ENCODE peak calls at places on chromosomes 5 and 9, in six cellular contexts. P is stomach, E is tibial nerve, N is suprapubic skin, G is H1, C is A549. O is an unnamed sample.

GRCh38 chr9:2559212-2560152 is 62.1 kb upstream of the VLDLR start:
- DNase-seq in P (peak; percentile 63), E (peak; percentile 35), N (no peak), G (no peak), C (peak; percentile 28), O (peak; percentile 35)

GRCh38 chr5:146378981-146379380 is 40.3 kb downstream of the POU4F3 start:
- DNase-seq in P (no peak), E (no peak), N (no peak), G (peak; percentile 54), C (no peak), O (no peak)

GRCh38 chr9:114281421-114282103 is 41.3 kb upstream of the ORM1 start:
- DNase-seq in P (no peak), E (peak; percentile 27), N (peak; percentile 69), G (peak; percentile 40), C (no peak), O (no peak)

GRCh38 chr5:152593388-152593787 is 188.3 kb upstream of the NMUR2 start:
- DNase-seq in P (no peak), E (no peak), N (no peak), G (no peak), C (no peak), O (no peak)

GRCh38 chr9:132826576-132827365 is 51.3 kb downstream of the AK8 start:
- DNase-seq in P (no peak), E (no peak), N (no peak), G (no peak), C (no peak), O (peak; percentile 91)

GRCh38 chr9:121906074-121906520 is 187.0 kb downstream of the TTLL11 start:
- DNase-seq in P (no peak), E (no peak), N (no peak), G (no peak), C (no peak), O (no peak)

GRCh38 chr5:40606077-40606765 is 73.5 kb upstream of the PTGER4 start:
- DNase-seq in P (no peak), E (no peak), N (no peak), G (no peak), C (no peak), O (no peak)

GRCh38 chr5:54754420-54754819 is 231.0 kb downstream of the ESM1 start:
- DNase-seq in P (no peak), E (no peak), N (no peak), G (no peak), C (no peak), O (no peak)

GRCh38 chr5:15001512-15001911 is 129.9 kb upstream of the ANKH start:
- DNase-seq in P (no peak), E (no peak), N (no peak), G (no peak), C (no peak), O (no peak)

GRCh38 chr9:135499326-135500070 is 984 bp upstream of the MRPS2 start:
- DNase-seq in P (peak; percentile 96), E (peak; percentile 93), N (peak; percentile 98), G (peak; percentile 91), C (peak; percentile 82), O (peak; percentile 96)

GRCh38 chr5:125199968-125200841 is 453.8 kb upstream of the ZNF608 start:
- DNase-seq in P (peak; percentile 29), E (no peak), N (no peak), G (no peak), C (no peak), O (no peak)

GRCh38 chr9:35313911-35314310 is 152.1 kb downstream of the UNC13B start:
- DNase-seq in P (no peak), E (no peak), N (no peak), G (no peak), C (no peak), O (no peak)

GRCh38 chr5:42423285-42424152 is at the start of gene GHR:
- DNase-seq in P (peak; percentile 80), E (peak; percentile 79), N (peak; percentile 94), G (peak; percentile 83), C (peak; percentile 69), O (peak; percentile 78)

GRCh38 chr5:31029925-31030324 is 163.6 kb upstream of the CDH6 start:
- DNase-seq in P (no peak), E (no peak), N (no peak), G (peak; percentile 59), C (no peak), O (no peak)

GRCh38 chr5:10702040-10702629 is 58.9 kb downstream of the DAP start:
- DNase-seq in P (peak; percentile 43), E (no peak), N (no peak), G (no peak), C (no peak), O (peak; percentile 31)

DNA sequence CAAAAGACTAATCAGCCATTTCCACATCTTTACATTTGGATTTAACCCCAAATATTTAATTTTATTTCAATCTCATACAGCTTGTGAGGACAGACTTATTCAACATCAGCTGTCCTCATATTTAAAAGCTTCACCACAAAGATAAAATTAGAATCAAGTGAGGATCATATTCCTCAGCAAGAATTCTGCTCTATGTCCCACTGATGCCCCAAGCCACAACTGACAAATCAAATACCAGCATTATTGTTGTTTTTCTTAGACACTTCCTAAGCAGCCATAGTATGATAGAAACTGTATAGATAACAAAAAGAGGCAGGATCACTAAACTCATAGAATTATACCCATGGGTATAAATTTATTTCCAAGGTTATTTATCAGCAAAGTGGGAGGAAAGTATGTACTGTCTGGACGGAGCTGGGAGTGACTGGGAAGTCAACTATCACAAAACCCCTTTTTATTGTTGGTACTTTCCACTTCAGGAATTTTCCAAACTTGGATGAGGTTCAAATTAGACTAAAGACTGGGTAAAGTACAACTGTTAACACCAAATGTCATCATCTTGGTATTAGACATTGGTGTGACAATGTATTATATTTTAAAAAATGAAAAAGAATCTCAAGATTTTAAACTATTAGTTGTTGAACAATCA is 29.8 kb upstream of the MYOT start:
- DNase-seq in P (no peak), E (no peak), N (no peak), G (no peak), C (no peak), O (no peak)
- TF ChIP-seq EP300 in P (no peak), E (no peak), N (no peak), G (no peak), C (no peak), O (no peak)

GRCh38 chr9:97982191-97982718 is 886 bp upstream of the ANP32B start:
- DNase-seq in P (no peak), E (no peak), N (no peak), G (no peak), C (no peak), O (no peak)

GRCh38 chr9:97981828-97982164 is 1.3 kb upstream of the ANP32B start:
- DNase-seq in P (no peak), E (no peak), N (no peak), G (no peak), C (no peak), O (no peak)

GRCh38 chr9:97983524-97984187 is 515 bp downstream of the ANP32B start:
- DNase-seq in P (peak; percentile 59), E (peak; percentile 45), N (peak; percentile 82), G (peak; percentile 62), C (peak; percentile 46), O (peak; percentile 47)

GRCh38 chr9:97984188-97985057 is 1.3 kb downstream of the ANP32B start:
- DNase-seq in P (peak; percentile 81), E (peak; percentile 68), N (peak; percentile 89), G (peak; percentile 68), C (peak; percentile 66), O (peak; percentile 69)

DNA sequence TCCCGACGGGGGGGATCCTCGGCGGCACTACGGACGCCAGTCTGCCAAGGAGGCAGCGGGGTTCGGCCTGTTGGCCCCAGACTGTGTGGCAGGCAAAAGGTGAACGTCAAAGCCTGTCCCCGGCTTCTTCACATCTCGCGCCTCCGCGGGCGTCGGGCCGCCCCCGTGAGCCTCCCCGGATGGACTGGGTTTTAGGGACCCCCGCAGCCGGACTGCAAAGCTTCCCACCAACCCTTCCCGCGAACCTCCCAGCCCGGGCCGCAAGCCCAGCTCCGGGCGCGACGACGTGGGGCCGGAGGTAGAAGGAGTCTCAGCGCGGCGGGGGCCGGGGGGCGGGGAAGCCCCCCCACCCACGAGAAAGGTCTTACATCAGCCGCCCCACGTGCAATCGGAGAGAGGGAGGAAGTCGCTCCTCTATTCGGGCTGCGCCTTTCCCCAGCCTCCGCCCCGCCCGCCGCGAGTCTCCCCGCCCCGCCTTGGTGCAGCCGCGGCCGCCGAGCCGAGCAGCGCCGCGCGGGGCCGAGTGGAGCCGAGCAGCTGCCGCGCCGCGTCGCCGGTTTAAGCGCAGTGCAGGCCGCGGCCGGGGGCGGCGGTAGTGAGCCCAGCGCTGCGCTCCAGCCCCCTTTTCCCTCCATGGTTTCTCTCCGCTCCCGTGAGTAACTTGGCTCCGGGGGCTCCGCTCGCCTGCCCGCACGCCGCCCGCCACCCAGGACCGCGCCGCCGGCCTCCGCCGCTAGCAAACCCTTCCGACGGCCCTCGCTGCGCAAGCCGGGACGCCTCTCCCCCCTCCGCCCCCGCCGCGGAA is at the start of gene ANP32B:
- DNase-seq in P (peak; percentile 94), E (peak; percentile 79), N (peak; percentile 96), G (peak; percentile 94), C (peak; percentile 72), O (peak; percentile 94)
- H3K4me1 ChIP-seq in P (peaks cover 52% of the 10 kb centered on the region), E (peaks cover 21% of the 10 kb centered on the region), N (peaks cover 64% of the 10 kb centered on the region), G (peaks cover 3% of the 10 kb centered on the region), C (peaks cover 37% of the 10 kb centered on the region), O (peaks cover 22% of the 10 kb centered on the region)

DNA sequence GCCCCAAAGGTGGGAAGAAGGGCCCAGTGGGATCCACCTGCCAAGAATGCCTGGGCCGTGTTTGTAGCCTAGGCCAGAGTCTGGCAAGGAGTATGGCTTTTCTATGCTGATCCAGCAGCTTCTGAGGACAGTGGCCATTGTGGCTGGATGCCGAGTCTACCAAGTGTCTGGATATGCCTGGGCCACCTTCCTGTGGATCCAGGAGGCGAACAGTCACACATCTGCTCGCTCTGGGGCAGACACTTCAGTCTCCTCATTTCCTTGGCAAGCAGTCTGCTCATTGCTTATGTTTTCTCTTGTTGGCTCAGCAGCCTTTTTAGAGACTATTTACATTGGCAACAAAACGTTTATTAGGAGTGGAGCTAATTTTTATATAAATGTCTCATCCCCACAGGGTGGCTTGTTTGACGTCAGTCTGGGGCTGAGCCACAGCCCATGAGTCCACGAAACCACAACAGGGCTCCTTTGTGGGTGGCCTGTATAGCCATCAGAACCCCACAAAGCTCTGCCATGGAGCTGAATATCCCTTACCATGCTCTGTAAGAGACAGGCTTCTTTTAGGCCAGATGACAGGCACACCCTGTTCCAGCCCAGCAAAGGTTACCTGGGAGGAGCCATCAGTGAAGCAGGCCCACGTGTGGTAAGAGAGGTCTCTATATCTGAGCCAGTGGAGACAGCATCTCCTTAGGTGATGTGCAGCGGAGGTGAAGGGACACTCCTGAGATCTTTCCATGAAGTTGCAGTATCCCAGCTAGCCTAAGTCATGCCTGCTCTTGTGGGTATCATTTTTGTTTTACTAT is 221.7 kb downstream of the DIRAS2 start:
- DNase-seq in P (no peak), E (no peak), N (no peak), G (no peak), C (no peak), O (no peak)
- TF ChIP-seq EP300 in P (no peak), E (no peak), N (no peak), G (no peak), C (no peak), O (no peak)

GRCh38 chr9:134407123-134407779 is 81.0 kb downstream of the RXRA start:
- DNase-seq in P (peak; percentile 91), E (peak; percentile 74), N (peak; percentile 94), G (no peak), C (peak; percentile 98), O (peak; percentile 95)

GRCh38 chr9:134404376-134405358 is 78.4 kb downstream of the RXRA start:
- DNase-seq in P (no peak), E (no peak), N (no peak), G (no peak), C (no peak), O (no peak)

GRCh38 chr9:134408389-134408788 is 82.1 kb downstream of the RXRA start:
- DNase-seq in P (no peak), E (no peak), N (no peak), G (no peak), C (no peak), O (no peak)

GRCh38 chr9:134405527-134405926 is 79.3 kb downstream of the RXRA start:
- DNase-seq in P (no peak), E (no peak), N (no peak), G (no peak), C (no peak), O (peak; percentile 73)

GRCh38 chr9:134406366-134407122 is 80.3 kb downstream of the RXRA start:
- DNase-seq in P (no peak), E (no peak), N (no peak), G (no peak), C (peak; percentile 64), O (peak; percentile 76)
- H3K4me1 ChIP-seq in P (peaks cover 100% of the 10 kb centered on the region), E (peaks cover 91% of the 10 kb centered on the region), N (peaks cover 100% of the 10 kb centered on the region), G (peaks cover 19% of the 10 kb centered on the region), C (peaks cover 79% of the 10 kb centered on the region), O (peaks cover 100% of the 10 kb centered on the region)